ENCODE peak calls at places on chromosomes 2 and 18, in five cellular contexts. R is substantia nigra; J is GDM1; N is stimulated activated CD8-positive, alpha-beta memory T cell treated with anti-CD3 and anti-CD28 coated beads, Interleukin-15, amount 100 ng/mL, for 24 hours; P is HFF-Myc. U is an unnamed sample.
A peak's percentile ranks its signal among the peaks of the same experiment; 100 is the strongest.

GRCh38 chr18:55248497-55248896 is 289.2 kb upstream of the CCDC68 start:
- DNase-seq in R (no peak), J (no peak), N (no peak), P (no peak), U (no peak)

GRCh38 chr2:207285451-207285771 is 119.7 kb upstream of the KLF7 start:
- DNase-seq in R (no peak), J (no peak), N (no peak), P (no peak), U (no peak)

GRCh38 chr2:121736140-121736461 is 574 bp downstream of the NIFK start:
- DNase-seq in R (no peak), J (no peak), N (no peak), P (no peak), U (no peak)

GRCh38 chr2:137237055-137237454 is 471.7 kb downstream of the THSD7B start:
- DNase-seq in R (no peak), J (no peak), N (no peak), P (no peak), U (no peak)

GRCh38 chr18:67400502-67401117 is 115.9 kb downstream of the DSEL start:
- DNase-seq in R (no peak), J (no peak), N (no peak), P (no peak), U (no peak)

GRCh38 chr2:117707874-117708273 is 106.6 kb upstream of the DDX18 start:
- DNase-seq in R (no peak), J (no peak), N (no peak), P (no peak), U (no peak)

GRCh38 chr2:45653584-45653983 is 2.1 kb downstream of the PRKCE start:
- DNase-seq in R (no peak), J (no peak), N (no peak), P (no peak), U (no peak)

GRCh38 chr2:2940702-2941655 is 436.6 kb downstream of the EIPR1 start:
- DNase-seq in R (no peak), J (no peak), N (no peak), P (no peak), U (no peak)

GRCh38 chr2:11688222-11689069 is 18.5 kb upstream of the NTSR2 start:
- DNase-seq in R (peak; percentile 65), J (peak; percentile 76), N (peak; percentile 59), P (peak; percentile 59), U (peak; percentile 57)

GRCh38 chr18:70781860-70782453 is 493.1 kb downstream of the SOCS6 start:
- DNase-seq in R (peak; percentile 30), J (peak; percentile 44), N (peak; percentile 8), P (no peak), U (no peak)

GRCh38 chr2:85457043-85457442 is 38.5 kb downstream of the SH2D6 start:
- DNase-seq in R (no peak), J (no peak), N (no peak), P (no peak), U (no peak)

GRCh38 chr18:32049393-32050161 is 31.0 kb downstream of the RNF125 start:
- DNase-seq in R (peak; percentile 2), J (peak; percentile 56), N (no peak), P (no peak), U (no peak)

GRCh38 chr2:130720528-130720927 is 8.3 kb upstream of the GPR148 start:
- DNase-seq in R (no peak), J (no peak), N (no peak), P (no peak), U (no peak)

GRCh38 chr2:199797431-199797830 is 53.6 kb downstream of the FTCDNL1 start:
- DNase-seq in R (no peak), J (no peak), N (no peak), P (no peak), U (no peak)

GRCh38 chr18:60543646-60544045 is 171.1 kb upstream of the MC4R start:
- DNase-seq in R (no peak), J (no peak), N (no peak), P (no peak), U (no peak)

GRCh38 chr2:240857039-240858008 is 11.3 kb upstream of the AGXT start:
- DNase-seq in R (no peak), J (no peak), N (no peak), P (no peak), U (no peak)

GRCh38 chr2:138177693-138178092 is 213.4 kb downstream of the HNMT start:
- DNase-seq in R (no peak), J (no peak), N (no peak), P (no peak), U (no peak)

GRCh38 chr2:98478088-98478551 is 33.5 kb downstream of the INPP4A start:
- DNase-seq in R (no peak), J (peak; percentile 15), N (no peak), P (no peak), U (peak; percentile 82)

GRCh38 chr2:128978155-128978707 is 659.6 kb upstream of the HS6ST1 start:
- DNase-seq in R (no peak), J (no peak), N (no peak), P (no peak), U (no peak)

GRCh38 chr2:239018291-239019192 is 170.7 kb downstream of the TWIST2 start:
- DNase-seq in R (no peak), J (no peak), N (no peak), P (no peak), U (no peak)

GRCh38 chr2:232833830-232834229 is 36.2 kb upstream of the SNORC start:
- DNase-seq in R (no peak), J (no peak), N (no peak), P (no peak), U (no peak)

GRCh38 chr2:15506231-15506819 is 54.8 kb downstream of the NBAS start:
- DNase-seq in R (no peak), J (no peak), N (no peak), P (no peak), U (no peak)

GRCh38 chr2:215527738-215528137 is 91.9 kb upstream of the FN1 start:
- DNase-seq in R (no peak), J (no peak), N (no peak), P (no peak), U (no peak)

GRCh38 chr2:188623995-188624643 is 332.4 kb downstream of the GULP1 start:
- DNase-seq in R (no peak), J (no peak), N (no peak), P (peak; percentile 63), U (no peak)

GRCh38 chr2:220076734-220077133 is 449.3 kb downstream of the SLC4A3 start:
- DNase-seq in R (no peak), J (no peak), N (no peak), P (peak; percentile 62), U (no peak)

GRCh38 chr2:143684731-143685364 is 555.6 kb downstream of the ARHGAP15 start:
- DNase-seq in R (no peak), J (no peak), N (no peak), P (no peak), U (no peak)

GRCh38 chr2:118993392-118993752 is 51.4 kb downstream of the MARCO start:
- DNase-seq in R (no peak), J (no peak), N (no peak), P (no peak), U (no peak)

GRCh38 chr2:30252723-30253688 is 21.7 kb downstream of the LBH start:
- DNase-seq in R (no peak), J (peak; percentile 25), N (no peak), P (no peak), U (no peak)

GRCh38 chr2:160918909-160919503 is 241.2 kb upstream of the TANK start:
- DNase-seq in R (peak; percentile 3), J (peak; percentile 3), N (no peak), P (no peak), U (no peak)

GRCh38 chr2:137254081-137254480 is 488.7 kb downstream of the THSD7B start:
- DNase-seq in R (no peak), J (no peak), N (no peak), P (no peak), U (no peak)

GRCh38 chr18:61435064-61435652 is 101.9 kb downstream of the CDH20 start:
- DNase-seq in R (no peak), J (no peak), N (no peak), P (no peak), U (no peak)

GRCh38 chr2:21484643-21485042 is 360.9 kb downstream of the TDRD15 start:
- DNase-seq in R (no peak), J (no peak), N (no peak), P (no peak), U (no peak)

U was measured in posterior cingulate gyrus.